ENCODE peak calls at places on chromosome 11, in four cellular contexts. E is M059J, F is neural crest cell, S is aorta. R is an unnamed sample.

GRCh38 chr11:129749141-129749540 is 66.5 kb upstream of the TMEM45B start:
- DNase-seq in E (no peak), F (no peak), S (no peak), R (no peak)

GRCh38 chr11:129190087-129190486 is 2.0 kb downstream of the ARHGAP32 start:
- DNase-seq in E (peak), F (no peak), S (no peak), R (no peak)

GRCh38 chr11:122634507-122634906 is 21.0 kb upstream of the UBASH3B start:
- DNase-seq in E (peak), F (no peak), S (no peak), R (no peak)

GRCh38 chr11:66410191-66410590 is 10.6 kb upstream of the NPAS4 start:
- DNase-seq in E (no peak), F (no peak), S (no peak), R (no peak)

GRCh38 chr11:64451856-64452255 is 92.9 kb downstream of the RPS6KA4 start:
- DNase-seq in E (no peak), F (no peak), S (peak), R (no peak)

GRCh38 chr11:62705401-62705800 is 1.8 kb downstream of the BSCL2 start:
- DNase-seq in E (peak), F (no peak), S (peak), R (no peak)

GRCh38 chr11:61011950-61012830 is 40.7 kb downstream of the CD6 start:
- DNase-seq in E (peak), F (no peak), S (no peak), R (peak)

GRCh38 chr11:12707500-12707880 is 33.3 kb downstream of the TEAD1 start:
- DNase-seq in E (no peak), F (no peak), S (no peak), R (no peak)

GRCh38 chr11:74815966-74816365 is 67.3 kb downstream of the RNF169 start:
- DNase-seq in E (no peak), F (no peak), S (no peak), R (no peak)

GRCh38 chr11:94128171-94128745 is 383 bp upstream of the PANX1 start:
- DNase-seq in E (no peak), F (no peak), S (peak), R (no peak)

GRCh38 chr11:116167706-116168458 is 604.9 kb downstream of the BUD13 start:
- DNase-seq in E (no peak), F (no peak), S (no peak), R (no peak)

GRCh38 chr11:82105331-82105992 is 628.2 kb downstream of the FAM181B start:
- DNase-seq in E (no peak), F (no peak), S (no peak), R (no peak)

GRCh38 chr11:42013656-42014201 is 554.3 kb upstream of the LRRC4C start:
- DNase-seq in E (no peak), F (no peak), S (no peak), R (no peak)

GRCh38 chr11:122656631-122657101 is 1.1 kb downstream of the UBASH3B start:
- DNase-seq in E (peak), F (peak), S (peak), R (no peak)

GRCh38 chr11:4464216-4465159 is 15.4 kb downstream of the OR52K2 start:
- DNase-seq in E (no peak), F (no peak), S (no peak), R (no peak)

GRCh38 chr11:73939096-73939495 is 11.7 kb upstream of the DNAJB13 start:
- DNase-seq in E (peak), F (no peak), S (no peak), R (no peak)

GRCh38 chr11:12066799-12067508 is 43.4 kb upstream of the MICAL2 start:
- DNase-seq in E (peak), F (no peak), S (peak), R (peak)

GRCh38 chr11:115566185-115566765 is 62.1 kb upstream of the CADM1 start:
- DNase-seq in E (no peak), F (no peak), S (no peak), R (no peak)

GRCh38 chr11:12224537-12224893 is 114.1 kb downstream of the MICAL2 start:
- DNase-seq in E (peak), F (no peak), S (peak), R (peak)

GRCh38 chr11:45736424-45736823 is 68.5 kb upstream of the SLC35C1 start:
- DNase-seq in E (peak), F (no peak), S (no peak), R (no peak)